ENCODE peak calls at places on chromosome 17, in nine cellular contexts. J is IMR-90; Q is A549; O is NCI-H1092; W is T-cell; Y is right lobe of liver; G is Daoy; N is effector CD4-positive, alpha-beta T cell; K is LoVo. T is an unnamed sample.

GRCh38 chr17:20009052-20009301 is 182 bp upstream of the SPECC1 start:
- DNase-seq in J (no peak), Q (no peak), O (no peak), W (no peak), Y (no peak), G (no peak), N (no peak), K (no peak), T (no peak)

GRCh38 chr17:56174421-56174820 is 21.1 kb downstream of the ANKFN1 start:
- DNase-seq in J (no peak), Q (no peak), O (no peak), W (no peak), Y (no peak), G (no peak), N (no peak), K (no peak), T (no peak)

GRCh38 chr17:76888661-76889060 is 20.5 kb downstream of the MGAT5B start:
- DNase-seq in J (no peak), Q (no peak), O (no peak), W (no peak), Y (no peak), G (no peak), N (no peak), K (no peak), T (no peak)

GRCh38 chr17:70454908-70455307 is 285.6 kb downstream of the KCNJ2 start:
- DNase-seq in J (no peak), Q (no peak), O (no peak), W (no peak), Y (no peak), G (no peak), N (no peak), K (no peak), T (no peak)

GRCh38 chr17:74779948-74780400 is 3.8 kb upstream of the NAT9 start:
- DNase-seq in J (no peak), Q (no peak), O (no peak), W (peak; percentile 82), Y (no peak), G (no peak), N (peak; percentile 51), K (no peak), T (peak; percentile 98)

GRCh38 chr17:50865060-50865867 is 890 bp downstream of the TOB1 start:
- DNase-seq in J (peak; percentile 24), Q (peak; percentile 69), O (peak; percentile 25), W (peak; percentile 71), Y (peak; percentile 76), G (peak; percentile 45), N (peak; percentile 29), K (no peak), T (no peak)

GRCh38 chr17:46736100-46736499 is 82.4 kb downstream of the WNT3 start:
- DNase-seq in J (no peak), Q (no peak), O (no peak), W (no peak), Y (no peak), G (no peak), N (no peak), K (no peak), T (peak; percentile 42)

GRCh38 chr17:57213180-57213825 is 43.0 kb upstream of the MSI2 start:
- DNase-seq in J (no peak), Q (no peak), O (no peak), W (no peak), Y (no peak), G (no peak), N (no peak), K (no peak), T (no peak)

GRCh38 chr17:49356320-49356719 is 5.7 kb downstream of the ZNF652 start:
- DNase-seq in J (no peak), Q (no peak), O (no peak), W (no peak), Y (no peak), G (no peak), N (no peak), K (no peak), T (no peak)

GRCh38 chr17:7084058-7084457 is 4.0 kb upstream of the CLEC10A start:
- DNase-seq in J (no peak), Q (no peak), O (no peak), W (no peak), Y (no peak), G (no peak), N (no peak), K (no peak), T (no peak)

GRCh38 chr17:74892013-74892841 is 1.2 kb downstream of the FADS6 start:
- DNase-seq in J (no peak), Q (no peak), O (no peak), W (no peak), Y (no peak), G (no peak), N (no peak), K (no peak), T (no peak)

GRCh38 chr17:75878174-75878998 is at the start of gene TRIM47:
- DNase-seq in J (peak; percentile 49), Q (peak; percentile 83), O (peak; percentile 10), W (no peak), Y (peak; percentile 83), G (peak; percentile 65), N (no peak), K (peak; percentile 49), T (no peak)

GRCh38 chr17:7207120-7208001 is 12.3 kb downstream of the DLG4 start:
- DNase-seq in J (peak; percentile 33), Q (no peak), O (no peak), W (no peak), Y (no peak), G (no peak), N (no peak), K (no peak), T (no peak)

GRCh38 chr17:76670020-76670707 is 26.6 kb upstream of the ST6GALNAC1 start:
- DNase-seq in J (no peak), Q (no peak), O (no peak), W (peak; percentile 47), Y (no peak), G (peak; percentile 42), N (no peak), K (no peak), T (no peak)

GRCh38 chr17:82583720-82584234 is 64.2 kb downstream of the FOXK2 start:
- DNase-seq in J (no peak), Q (no peak), O (no peak), W (peak; percentile 56), Y (no peak), G (no peak), N (no peak), K (no peak), T (no peak)

GRCh38 chr17:75854881-75855309 is 240 bp downstream of the WBP2 start:
- DNase-seq in J (no peak), Q (no peak), O (no peak), W (no peak), Y (peak; percentile 67), G (no peak), N (no peak), K (no peak), T (no peak)

GRCh38 chr17:9434502-9435113 is 141.0 kb downstream of the STX8 start:
- DNase-seq in J (no peak), Q (no peak), O (no peak), W (no peak), Y (no peak), G (peak; percentile 14), N (no peak), K (no peak), T (no peak)

GRCh38 chr17:80752369-80752705 is 207.7 kb downstream of the RPTOR start:
- DNase-seq in J (no peak), Q (no peak), O (no peak), W (no peak), Y (no peak), G (no peak), N (no peak), K (no peak), T (no peak)

GRCh38 chr17:42311240-42312034 is 23.1 kb downstream of the STAT5A start:
- DNase-seq in J (peak; percentile 94), Q (no peak), O (no peak), W (no peak), Y (peak; percentile 95), G (no peak), N (no peak), K (no peak), T (no peak)

GRCh38 chr17:384622-385194 is 32.1 kb upstream of the RPH3AL start:
- DNase-seq in J (no peak), Q (no peak), O (no peak), W (no peak), Y (no peak), G (no peak), N (no peak), K (no peak), T (no peak)

GRCh38 chr17:10107320-10108165 is 90.9 kb downstream of the GAS7 start:
- DNase-seq in J (no peak), Q (no peak), O (no peak), W (no peak), Y (peak; percentile 54), G (no peak), N (no peak), K (no peak), T (no peak)